ENCODE peak calls at places on chromosome 4, in six cellular contexts. E is BE2C, F is tibial nerve, H is fibroblast of lung, B is lung, R is ovary. S is an unnamed sample. For H3K9me3, the result is how much of the 10 kb centered on the place peaks cover.

GRCh38 chr4:102219143-102219542 is 126.1 kb downstream of the SLC39A8 start:
- DNase-seq in E (no peak), F (no peak), H (no peak), B (no peak), R (no peak), S (no peak)

GRCh38 chr4:55947254-55947882 is 1.4 kb upstream of the CEP135 start:
- DNase-seq in E (no peak), F (no peak), H (peak), B (no peak), R (no peak), S (no peak)

GRCh38 chr4:114040319-114041116 is 61.1 kb upstream of the ARSJ start:
- DNase-seq in E (no peak), F (no peak), H (peak), B (no peak), R (no peak), S (no peak)

GRCh38 chr4:168028568-168028967 is 63.8 kb upstream of the ANXA10 start:
- DNase-seq in E (peak), F (no peak), H (peak), B (no peak), R (no peak), S (no peak)

GRCh38 chr4:76233088-76233487 is 18.4 kb upstream of the FAM47E start:
- DNase-seq in E (no peak), F (no peak), H (no peak), B (no peak), R (no peak), S (no peak)

GRCh38 chr4:46123872-46124755 is at the start of gene GABRG1:
- DNase-seq in E (no peak), F (peak), H (no peak), B (no peak), R (no peak), S (no peak)

GRCh38 chr4:156515295-156515694 is 456.3 kb downstream of the PDGFC start:
- DNase-seq in E (no peak), F (no peak), H (no peak), B (no peak), R (no peak), S (no peak)

GRCh38 chr4:119765951-119766350 is 137.3 kb upstream of the PDE5A start:
- DNase-seq in E (no peak), F (no peak), H (no peak), B (no peak), R (no peak), S (no peak)

GRCh38 chr4:174483792-174484191 is 38.5 kb downstream of the HPGD start:
- DNase-seq in E (no peak), F (no peak), H (peak), B (no peak), R (no peak), S (no peak)

GRCh38 chr4:38670939-38671593 is 7.1 kb downstream of the KLF3 start:
- DNase-seq in E (no peak), F (no peak), H (no peak), B (peak), R (no peak), S (no peak)

GRCh38 chr4:53706422-53707032 is 115.2 kb upstream of the LNX1 start:
- DNase-seq in E (no peak), F (no peak), H (peak), B (no peak), R (no peak), S (no peak)

GRCh38 chr4:2832981-2833670 is 10.5 kb upstream of the ADD1 start:
- DNase-seq in E (no peak), F (peak), H (no peak), B (no peak), R (peak), S (no peak)

GRCh38 chr4:185734930-185735329 is 77.1 kb downstream of the SORBS2 start:
- DNase-seq in E (no peak), F (no peak), H (no peak), B (no peak), R (no peak), S (no peak)

GRCh38 chr4:7377223-7377865 is 57.4 kb downstream of the PSAPL1 start:
- DNase-seq in E (no peak), F (no peak), H (peak), B (no peak), R (no peak), S (no peak)

GRCh38 chr4:154329268-154329858 is 162.2 kb downstream of the DCHS2 start:
- DNase-seq in E (no peak), F (no peak), H (peak), B (no peak), R (no peak), S (no peak)

GRCh38 chr4:7190668-7191545 is 1.4 kb upstream of the SORCS2 start:
- DNase-seq in E (peak), F (peak), H (no peak), B (no peak), R (peak), S (no peak)

GRCh38 chr4:30754021-30754420 is 33.9 kb downstream of the PCDH7 start:
- DNase-seq in E (no peak), F (no peak), H (peak), B (no peak), R (no peak), S (no peak)

GRCh38 chr4:122823476-122823875 is 3.2 kb upstream of the FGF2 start:
- DNase-seq in E (no peak), F (no peak), H (no peak), B (no peak), R (no peak), S (no peak)

GRCh38 chr4:24778427-24779225 is 16.7 kb upstream of the SOD3 start:
- DNase-seq in E (no peak), F (peak), H (peak), B (no peak), R (peak), S (no peak)

GRCh38 chr4:87310691-87311335 is 11.9 kb downstream of the HSD17B13 start:
- DNase-seq in E (no peak), F (no peak), H (peak), B (no peak), R (no peak), S (no peak)

GRCh38 chr4:29711226-29711625 is 1008.9 kb upstream of the PCDH7 start:
- DNase-seq in E (no peak), F (no peak), H (peak), B (no peak), R (no peak), S (no peak)

GRCh38 chr4:8666581-8666980 is 74.0 kb downstream of the CPZ start:
- DNase-seq in E (no peak), F (no peak), H (no peak), B (no peak), R (no peak), S (no peak)

GRCh38 chr4:123832173-123833026 is 435.8 kb downstream of the SPRY1 start:
- DNase-seq in E (no peak), F (peak), H (peak), B (peak), R (no peak), S (no peak)

GRCh38 chr4:169033660-169034059 is 23.6 kb upstream of the CBR4 start:
- DNase-seq in E (peak), F (no peak), H (no peak), B (no peak), R (no peak), S (no peak)

GRCh38 chr4:15132739-15133138 is 130.5 kb downstream of the CPEB2 start:
- DNase-seq in E (peak), F (no peak), H (no peak), B (no peak), R (no peak), S (no peak)

GRCh38 chr4:108804648-108805273 is 41.9 kb upstream of the ETNPPL start:
- DNase-seq in E (no peak), F (no peak), H (no peak), B (no peak), R (no peak), S (no peak)

GRCh38 chr4:2036866-2037265 is 22.3 kb upstream of the NAT8L start:
- DNase-seq in E (no peak), F (no peak), H (no peak), B (no peak), R (no peak), S (peak)

GRCh38 chr4:176834531-176834930 is 41.8 kb upstream of the VEGFC start:
- DNase-seq in E (no peak), F (no peak), H (no peak), B (no peak), R (no peak), S (no peak)

GRCh38 chr4:52071786-52072552 is 20.9 kb downstream of the SPATA18 start:
- DNase-seq in E (no peak), F (no peak), H (no peak), B (no peak), R (no peak), S (no peak)

GRCh38 chr4:111334356-111334755 is 711.5 kb upstream of the PITX2 start:
- DNase-seq in E (no peak), F (no peak), H (no peak), B (no peak), R (no peak), S (no peak)

GRCh38 chr4:60737858-60738257 is 462.3 kb upstream of the ADGRL3 start:
- DNase-seq in E (no peak), F (no peak), H (no peak), B (no peak), R (no peak), S (no peak)

GRCh38 chr4:152085657-152086056 is 324.9 kb upstream of the GATB start:
- DNase-seq in E (no peak), F (no peak), H (no peak), B (no peak), R (no peak), S (no peak)

GRCh38 chr4:6361076-6361784 is 91.6 kb downstream of the WFS1 start:
- DNase-seq in E (no peak), F (no peak), H (no peak), B (no peak), R (no peak), S (no peak)

GRCh38 chr4:3128058-3128457 is 53.6 kb downstream of the HTT start:
- DNase-seq in E (no peak), F (no peak), H (no peak), B (no peak), R (no peak), S (no peak)

GRCh38 chr4:8744083-8744805 is 127.4 kb downstream of the HMX1 start:
- DNase-seq in E (no peak), F (peak), H (no peak), B (no peak), R (no peak), S (no peak)

GRCh38 chr4:90641856-90642599 is 514.8 kb downstream of the CCSER1 start:
- DNase-seq in E (no peak), F (no peak), H (no peak), B (no peak), R (no peak), S (no peak)

GRCh38 chr4:170256807-170257206 is 167.1 kb upstream of the AADAT start:
- DNase-seq in E (no peak), F (no peak), H (no peak), B (no peak), R (no peak), S (no peak)

GRCh38 chr4:170259631-170260153 is 169.9 kb upstream of the AADAT start:
- DNase-seq in E (peak), F (peak), H (peak), B (peak), R (peak), S (peak)
- TF ChIP-seq CTCF in E (peak), F (peak), H (peak), B (peak), R (no peak), S (peak)

GRCh38 chr4:132266374-132266773 is 882.7 kb upstream of the PCDH10 start:
- DNase-seq in E (no peak), F (no peak), H (no peak), B (no peak), R (no peak), S (no peak)
- H3K9me3 ChIP-seq in E (under half), F (under half), H (under half), B (under half), R (under half), S (under half)

GRCh38 chr4:126479709-126480108 is 1153.0 kb upstream of the INTU start:
- DNase-seq in E (no peak), F (no peak), H (no peak), B (no peak), R (no peak), S (no peak)
- TF ChIP-seq CTCF in E (peak), F (no peak), H (no peak), B (no peak), R (no peak), S (no peak)

GRCh38 chr4:244471-244870 is 60.8 kb downstream of the ZNF732 start:
- DNase-seq in E (peak), F (no peak), H (peak), B (peak), R (no peak), S (no peak)
- H3K9me3 ChIP-seq in E (under half), F (under half), H (under half), B (under half), R (under half), S (under half)

DNA sequence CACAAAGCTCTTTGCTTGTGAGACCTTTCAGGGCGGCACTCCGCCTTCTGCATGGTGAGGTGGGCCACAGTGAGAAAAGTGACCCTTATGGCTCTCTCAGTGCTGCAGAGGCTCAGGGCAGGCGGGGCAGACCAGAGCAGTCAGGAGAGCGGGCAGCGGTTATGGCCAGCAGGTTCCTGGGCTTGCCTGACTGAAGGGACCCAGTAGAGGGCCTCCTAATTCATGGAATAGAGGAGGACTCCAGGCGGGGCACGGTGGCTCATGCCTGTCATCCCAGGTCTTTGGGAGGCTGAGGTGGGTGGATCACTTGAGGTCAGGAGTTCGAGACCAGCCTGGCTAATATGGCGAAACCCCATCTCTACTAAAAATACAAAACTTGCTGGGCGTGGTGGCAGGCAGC is 91.4 kb downstream of the CLNK start:
- DNase-seq in E (no peak), F (no peak), H (no peak), B (no peak), R (no peak), S (peak)
- TF ChIP-seq CTCF in E (no peak), F (no peak), H (no peak), B (no peak), R (no peak), S (no peak)

GRCh38 chr4:140070369-140070768 is 83.6 kb downstream of the MAML3 start:
- DNase-seq in E (no peak), F (no peak), H (no peak), B (no peak), R (no peak), S (no peak)

GRCh38 chr4:140068247-140068646 is 85.7 kb downstream of the MAML3 start:
- DNase-seq in E (no peak), F (no peak), H (no peak), B (no peak), R (no peak), S (no peak)

GRCh38 chr4:140065393-140065792 is 88.6 kb downstream of the MAML3 start:
- DNase-seq in E (no peak), F (no peak), H (no peak), B (no peak), R (no peak), S (no peak)

GRCh38 chr4:140069068-140069467 is 84.9 kb downstream of the MAML3 start:
- DNase-seq in E (no peak), F (no peak), H (peak), B (peak), R (no peak), S (peak)

DNA sequence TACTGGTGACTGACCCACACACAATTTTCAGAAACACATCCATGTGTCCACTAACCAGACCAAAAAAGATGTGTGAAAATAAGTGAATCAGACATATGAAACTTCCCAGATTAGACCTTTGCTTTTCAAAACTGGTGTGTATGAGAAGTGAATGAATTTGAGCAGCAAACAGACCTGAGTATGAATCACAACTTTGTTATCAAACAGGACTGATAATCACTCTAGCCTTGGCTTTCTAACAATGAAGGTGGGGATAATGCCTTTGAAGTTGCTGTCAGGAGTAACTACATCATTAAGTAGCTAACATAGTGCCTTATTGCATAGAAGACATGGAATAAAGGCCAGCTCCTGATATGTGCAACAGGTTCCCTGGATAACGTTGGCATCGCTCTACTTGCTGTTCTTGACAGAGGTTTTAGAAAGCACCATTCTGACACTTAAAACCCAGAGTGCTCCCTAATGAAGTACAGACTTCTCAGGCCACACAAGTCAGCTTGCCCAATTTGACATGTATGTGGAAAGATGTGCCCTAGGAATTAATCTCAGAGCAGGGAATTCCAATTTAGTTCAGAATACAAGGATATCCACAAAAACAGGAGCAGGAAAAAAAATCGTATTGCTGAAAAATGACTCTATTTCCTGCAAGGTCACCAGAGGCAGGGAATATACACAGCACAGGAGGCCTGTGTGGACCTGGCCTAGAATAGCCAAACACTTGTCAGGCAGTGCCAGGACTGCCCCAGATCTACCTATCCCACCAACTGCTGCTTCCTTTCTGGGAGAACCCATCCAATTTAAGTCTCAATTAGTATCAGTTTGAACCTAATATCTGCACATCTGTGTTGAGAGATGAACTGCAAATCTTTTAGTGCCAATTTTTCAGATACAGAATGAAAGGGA is 87.7 kb downstream of the MAML3 start:
- DNase-seq in E (no peak), F (no peak), H (no peak), B (no peak), R (no peak), S (no peak)
- H3K9me3 ChIP-seq in E (under half), F (under half), H (under half), B (under half), R (under half), S (under half)

DNA sequence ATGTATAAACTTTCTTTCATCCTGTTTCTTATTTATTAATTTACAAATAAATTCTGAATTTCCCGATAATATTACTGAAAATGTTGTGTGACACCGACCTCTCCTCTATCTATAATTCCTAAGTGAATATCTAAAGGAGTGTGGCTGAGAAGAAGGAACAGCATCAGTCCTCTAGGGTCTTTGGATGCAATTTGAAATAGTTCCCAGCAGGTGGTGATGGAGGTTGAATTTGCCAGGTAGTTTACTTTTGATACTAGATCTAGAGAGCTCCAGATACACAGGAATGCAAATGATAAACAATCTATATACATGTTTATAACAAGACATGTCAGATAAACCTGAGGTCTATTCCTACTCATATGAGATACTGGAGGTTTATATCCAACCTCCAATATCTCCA is 305.4 kb downstream of the PCDH18 start:
- DNase-seq in E (no peak), F (no peak), H (peak), B (no peak), R (no peak), S (peak)
- TF ChIP-seq CTCF in E (peak), F (no peak), H (peak), B (no peak), R (no peak), S (no peak)

GRCh38 chr4:110073045-110073845 is 125.2 kb downstream of the ELOVL6 start:
- DNase-seq in E (no peak), F (no peak), H (no peak), B (no peak), R (no peak), S (no peak)
- H3K9me3 ChIP-seq in E (under half), F (under half), H (under half), B (under half), R (under half), S (under half)

GRCh38 chr4:159097144-159097543 is 5.7 kb upstream of the RAPGEF2 start:
- DNase-seq in E (no peak), F (no peak), H (no peak), B (no peak), R (no peak), S (no peak)

GRCh38 chr4:159101983-159102622 is 776 bp upstream of the RAPGEF2 start:
- DNase-seq in E (no peak), F (no peak), H (no peak), B (no peak), R (no peak), S (no peak)

GRCh38 chr4:159096434-159096833 is 6.4 kb upstream of the RAPGEF2 start:
- DNase-seq in E (no peak), F (no peak), H (no peak), B (no peak), R (no peak), S (no peak)

GRCh38 chr4:159098482-159099127 is 4.3 kb upstream of the RAPGEF2 start:
- DNase-seq in E (no peak), F (no peak), H (no peak), B (no peak), R (no peak), S (no peak)

GRCh38 chr4:159097785-159098184 is 5.1 kb upstream of the RAPGEF2 start:
- DNase-seq in E (no peak), F (no peak), H (no peak), B (no peak), R (no peak), S (no peak)
- TF ChIP-seq CTCF in E (no peak), F (no peak), H (no peak), B (no peak), R (no peak), S (no peak)

S was measured in Caco-2.